ENCODE peak calls at places on chromosome 2, in ten cellular contexts. Z, A, L, F, R, P, U, W, E and G are unnamed samples.

GRCh38 chr2:158598856-158599517 is 142.2 kb downstream of the PKP4 start:
- DNase-seq in F (no peak), A (no peak), P (no peak), L (no peak), U (no peak), E (no peak), W (no peak), Z (no peak), R (no peak), G (no peak)

GRCh38 chr2:190722825-190723224 is 73.9 kb downstream of the NAB1 start:
- DNase-seq in R (no peak), L (no peak), W (no peak), U (no peak), P (no peak), A (no peak), Z (no peak), F (no peak), E (no peak), G (no peak)

GRCh38 chr2:9114457-9114856 is 92.2 kb upstream of the ASAP2 start:
- DNase-seq in U (no peak), A (no peak), F (no peak), W (no peak), L (no peak), E (no peak), P (no peak), R (no peak), Z (no peak), G (no peak)

GRCh38 chr2:28633739-28634138 is 117.9 kb upstream of the PPP1CB start:
- DNase-seq in W (no peak), P (no peak), R (peak; percentile 9), U (no peak), A (no peak), Z (no peak), F (peak; percentile 47), E (no peak), L (no peak), G (peak; percentile 76)

GRCh38 chr2:65835106-65835505 is 402.7 kb upstream of the SPRED2 start:
- DNase-seq in R (no peak), F (no peak), W (no peak), L (no peak), A (no peak), P (no peak), E (no peak), U (no peak), Z (peak; percentile 59), G (no peak)

GRCh38 chr2:160794926-160795325 is 301.3 kb upstream of the RBMS1 start:
- DNase-seq in U (no peak), P (no peak), E (no peak), L (no peak), W (no peak), A (no peak), Z (no peak), R (no peak), F (peak; percentile 51), G (no peak)

GRCh38 chr2:33115196-33115595 is 168.4 kb downstream of the LTBP1 start:
- DNase-seq in Z (no peak), E (no peak), U (no peak), P (no peak), A (no peak), W (no peak), L (no peak), R (no peak), F (no peak), G (no peak)

GRCh38 chr2:104851236-104852160 is 2.4 kb upstream of the POU3F3 start:
- DNase-seq in F (no peak), Z (no peak), E (peak; percentile 56), W (no peak), R (no peak), L (no peak), U (peak; percentile 27), P (no peak), A (peak; percentile 77), G (peak; percentile 46)

GRCh38 chr2:218958276-218958675 is 1.2 kb upstream of the CDK5R2 start:
- DNase-seq in A (no peak), W (no peak), F (no peak), E (no peak), R (no peak), Z (no peak), U (no peak), L (no peak), P (no peak), G (no peak)